ENCODE peak calls at places on chromosome 18, in eight cellular contexts. Q is Kasumi-1; N is NCI-H446; K is stimulated activated CD4-positive, alpha-beta T cell treated with anti-CD3 and anti-CD28 coated beads, TNF-alpha, amount 100 ng/mL, for 48 hours; U is activated CD4-positive, alpha-beta T cell treated with anti-CD3 and anti-CD28 coated beads, Interleukin-2, amount 50 U/mL, for 4 hours; O is effector CD8-positive, alpha-beta T cell; G is tibial nerve; R is DMS153. S is an unnamed sample.

GRCh38 chr18:54163458-54163857 is 61.0 kb downstream of the MBD2 start:
- DNase-seq in Q (no peak), N (no peak), K (no peak), U (no peak), O (no peak), G (no peak), R (no peak), S (no peak)

GRCh38 chr18:22691988-22692710 is 241.0 kb upstream of the RBBP8 start:
- DNase-seq in Q (peak), N (no peak), K (no peak), U (no peak), O (no peak), G (no peak), R (no peak), S (no peak)

GRCh38 chr18:41767960-41768359 is 187.1 kb upstream of the PIK3C3 start:
- DNase-seq in Q (peak), N (no peak), K (no peak), U (no peak), O (no peak), G (no peak), R (peak), S (peak)

GRCh38 chr18:22705328-22705727 is 227.8 kb upstream of the RBBP8 start:
- DNase-seq in Q (no peak), N (no peak), K (no peak), U (no peak), O (no peak), G (no peak), R (no peak), S (no peak)

GRCh38 chr18:31364190-31364589 is 12.4 kb upstream of the DSG4 start:
- DNase-seq in Q (no peak), N (no peak), K (no peak), U (no peak), O (no peak), G (no peak), R (no peak), S (no peak)

GRCh38 chr18:44819944-44820510 is 139.3 kb downstream of the SETBP1 start:
- DNase-seq in Q (no peak), N (peak), K (no peak), U (no peak), O (no peak), G (no peak), R (no peak), S (no peak)

GRCh38 chr18:55252053-55252675 is 292.9 kb upstream of the CCDC68 start:
- DNase-seq in Q (no peak), N (no peak), K (no peak), U (no peak), O (no peak), G (no peak), R (no peak), S (no peak)

GRCh38 chr18:60894254-60894945 is 438.8 kb upstream of the CDH20 start:
- DNase-seq in Q (no peak), N (no peak), K (no peak), U (no peak), O (no peak), G (no peak), R (no peak), S (no peak)

GRCh38 chr18:5463390-5463789 is 80.4 kb downstream of the EPB41L3 start:
- DNase-seq in Q (no peak), N (no peak), K (no peak), U (no peak), O (no peak), G (peak), R (no peak), S (no peak)

GRCh38 chr18:57353940-57354461 is 1.6 kb downstream of the ST8SIA3 start:
- DNase-seq in Q (no peak), N (peak), K (peak), U (no peak), O (no peak), G (no peak), R (peak), S (peak)

GRCh38 chr18:35122586-35123224 is 81.5 kb downstream of the MAPRE2 start:
- DNase-seq in Q (no peak), N (no peak), K (peak), U (no peak), O (no peak), G (no peak), R (no peak), S (no peak)

GRCh38 chr18:3901811-3902210 is 451.8 kb downstream of the TGIF1 start:
- DNase-seq in Q (no peak), N (no peak), K (no peak), U (no peak), O (no peak), G (no peak), R (no peak), S (no peak)

GRCh38 chr18:79517322-79517721 is 121.6 kb downstream of the NFATC1 start:
- DNase-seq in Q (no peak), N (no peak), K (no peak), U (peak), O (peak), G (no peak), R (no peak), S (no peak)

GRCh38 chr18:28560339-28560738 is 383.4 kb upstream of the CDH2 start:
- DNase-seq in Q (no peak), N (no peak), K (no peak), U (no peak), O (no peak), G (no peak), R (no peak), S (no peak)

GRCh38 chr18:46497129-46497528 is 159.9 kb downstream of the LOXHD1 start:
- DNase-seq in Q (peak), N (no peak), K (peak), U (no peak), O (no peak), G (no peak), R (no peak), S (peak)

GRCh38 chr18:36396190-36396589 is 98.7 kb downstream of the FHOD3 start:
- DNase-seq in Q (no peak), N (no peak), K (no peak), U (no peak), O (no peak), G (no peak), R (no peak), S (no peak)

GRCh38 chr18:48036641-48037421 is 106.4 kb upstream of the SMAD2 start:
- DNase-seq in Q (no peak), N (no peak), K (no peak), U (no peak), O (no peak), G (no peak), R (no peak), S (no peak)

S was measured in HAP-1.